ENCODE peak calls at places on chromosomes 12 and 14, in seven cellular contexts. One of them, this sample, is unnamed.

GRCh38 chr14:33588771-33589170 is 362.1 kb downstream of the EGLN3 start:
- ATAC-seq in IMR-90: no peak
- ATAC-seq in gastrocnemius medialis: no peak
- ATAC-seq in T-helper 17 cell: no peak
- ATAC-seq in WTC11: no peak
- ATAC-seq in sciatic nerve: no peak
- ATAC-seq in Right ventricle myocardium inferior: no peak
- ATAC-seq in this sample: no peak

GRCh38 chr12:69984216-69984615 is 159.2 kb downstream of the MYRFL start:
- ATAC-seq in IMR-90: no peak
- ATAC-seq in Right ventricle myocardium inferior: no peak
- ATAC-seq in sciatic nerve: no peak
- ATAC-seq in WTC11: no peak
- ATAC-seq in gastrocnemius medialis: no peak
- ATAC-seq in T-helper 17 cell: no peak
- ATAC-seq in this sample: no peak

GRCh38 chr12:39772708-39773665 is 153.4 kb upstream of the ABCD2 start:
- ATAC-seq in IMR-90: no peak
- ATAC-seq in T-helper 17 cell: no peak
- ATAC-seq in sciatic nerve: no peak
- ATAC-seq in Right ventricle myocardium inferior: peak
- ATAC-seq in gastrocnemius medialis: peak
- ATAC-seq in WTC11: no peak
- ATAC-seq in this sample: peak

GRCh38 chr12:52495385-52495784 is 2.3 kb upstream of the KRT6A start:
- ATAC-seq in IMR-90: no peak
- ATAC-seq in WTC11: peak
- ATAC-seq in sciatic nerve: peak
- ATAC-seq in gastrocnemius medialis: no peak
- ATAC-seq in Right ventricle myocardium inferior: no peak
- ATAC-seq in T-helper 17 cell: no peak
- ATAC-seq in this sample: no peak

GRCh38 chr14:97776890-97777564 is 979.8 kb downstream of the VRK1 start:
- ATAC-seq in WTC11: no peak
- ATAC-seq in IMR-90: no peak
- ATAC-seq in T-helper 17 cell: peak
- ATAC-seq in Right ventricle myocardium inferior: no peak
- ATAC-seq in sciatic nerve: no peak
- ATAC-seq in gastrocnemius medialis: no peak
- ATAC-seq in this sample: no peak

GRCh38 chr12:42987216-42987631 is 397.7 kb upstream of the PRICKLE1 start:
- ATAC-seq in WTC11: no peak
- ATAC-seq in IMR-90: no peak
- ATAC-seq in Right ventricle myocardium inferior: no peak
- ATAC-seq in T-helper 17 cell: no peak
- ATAC-seq in sciatic nerve: peak
- ATAC-seq in gastrocnemius medialis: no peak
- ATAC-seq in this sample: no peak

GRCh38 chr12:56350662-56351061 is 9.2 kb downstream of the STAT2 start:
- ATAC-seq in gastrocnemius medialis: no peak
- ATAC-seq in sciatic nerve: no peak
- ATAC-seq in IMR-90: no peak
- ATAC-seq in WTC11: no peak
- ATAC-seq in Right ventricle myocardium inferior: no peak
- ATAC-seq in T-helper 17 cell: no peak
- ATAC-seq in this sample: no peak

GRCh38 chr12:103442822-103443221 is 52.9 kb downstream of the C12orf42 start:
- ATAC-seq in sciatic nerve: no peak
- ATAC-seq in T-helper 17 cell: no peak
- ATAC-seq in WTC11: no peak
- ATAC-seq in IMR-90: no peak
- ATAC-seq in gastrocnemius medialis: no peak
- ATAC-seq in Right ventricle myocardium inferior: no peak
- ATAC-seq in this sample: no peak

GRCh38 chr12:79547044-79547734 is 143.6 kb downstream of the PAWR start:
- ATAC-seq in Right ventricle myocardium inferior: no peak
- ATAC-seq in WTC11: peak
- ATAC-seq in sciatic nerve: peak
- ATAC-seq in gastrocnemius medialis: no peak
- ATAC-seq in T-helper 17 cell: no peak
- ATAC-seq in IMR-90: peak
- ATAC-seq in this sample: peak

GRCh38 chr12:130078852-130079251 is 83.4 kb upstream of the FZD10 start:
- ATAC-seq in IMR-90: no peak
- ATAC-seq in sciatic nerve: no peak
- ATAC-seq in Right ventricle myocardium inferior: no peak
- ATAC-seq in T-helper 17 cell: no peak
- ATAC-seq in gastrocnemius medialis: no peak
- ATAC-seq in WTC11: no peak
- ATAC-seq in this sample: no peak

GRCh38 chr12:120994059-120994458 is 15.7 kb downstream of the HNF1A start:
- ATAC-seq in WTC11: no peak
- ATAC-seq in Right ventricle myocardium inferior: no peak
- ATAC-seq in gastrocnemius medialis: no peak
- ATAC-seq in sciatic nerve: no peak
- ATAC-seq in IMR-90: no peak
- ATAC-seq in T-helper 17 cell: no peak
- ATAC-seq in this sample: no peak

GRCh38 chr14:83709116-83709515 is 1820.8 kb upstream of the FLRT2 start:
- ATAC-seq in WTC11: no peak
- ATAC-seq in IMR-90: no peak
- ATAC-seq in gastrocnemius medialis: no peak
- ATAC-seq in Right ventricle myocardium inferior: no peak
- ATAC-seq in sciatic nerve: no peak
- ATAC-seq in T-helper 17 cell: no peak
- ATAC-seq in this sample: no peak

GRCh38 chr12:17097674-17098073 is 491.7 kb upstream of the LMO3 start:
- ATAC-seq in IMR-90: no peak
- ATAC-seq in gastrocnemius medialis: no peak
- ATAC-seq in sciatic nerve: no peak
- ATAC-seq in WTC11: no peak
- ATAC-seq in Right ventricle myocardium inferior: no peak
- ATAC-seq in T-helper 17 cell: no peak
- ATAC-seq in this sample: no peak

This sample was measured in gastroesophageal sphincter.